ENCODE peak calls at places on chromosome 15, in six cellular contexts. One of them, this sample, is unnamed.

GRCh38 chr15:88790486-88790885 is 12.8 kb upstream of the ACAN start:
- DNase-seq in tibial nerve: no peak
- DNase-seq in body of pancreas: no peak
- DNase-seq in psoas muscle: no peak
- DNase-seq in uterus: no peak
- DNase-seq in fibroblast of mammary gland: no peak
- DNase-seq in this sample: no peak

GRCh38 chr15:40775007-40775406 is 5.2 kb downstream of the C15orf62 start:
- DNase-seq in tibial nerve: no peak
- DNase-seq in body of pancreas: no peak
- DNase-seq in psoas muscle: no peak
- DNase-seq in uterus: no peak
- DNase-seq in fibroblast of mammary gland: no peak
- DNase-seq in this sample: no peak

GRCh38 chr15:63891079-63891762 is 57.5 kb upstream of the HERC1 start:
- DNase-seq in tibial nerve: peak; percentile 71
- DNase-seq in body of pancreas: peak; percentile 85
- DNase-seq in psoas muscle: peak; percentile 79
- DNase-seq in uterus: peak; percentile 70
- DNase-seq in fibroblast of mammary gland: peak; percentile 73
- DNase-seq in this sample: peak; percentile 89

GRCh38 chr15:61653110-61653509 is 407.1 kb downstream of the VPS13C start:
- DNase-seq in tibial nerve: peak; percentile 55
- DNase-seq in body of pancreas: no peak
- DNase-seq in psoas muscle: peak; percentile 71
- DNase-seq in uterus: peak; percentile 50
- DNase-seq in fibroblast of mammary gland: peak; percentile 62
- DNase-seq in this sample: peak; percentile 79

GRCh38 chr15:29364429-29365078 is 94.9 kb upstream of the NSMCE3 start:
- DNase-seq in tibial nerve: no peak
- DNase-seq in body of pancreas: no peak
- DNase-seq in psoas muscle: no peak
- DNase-seq in uterus: no peak
- DNase-seq in fibroblast of mammary gland: peak; percentile 57
- DNase-seq in this sample: no peak

GRCh38 chr15:90790561-90790960 is 73.4 kb downstream of the BLM start:
- DNase-seq in tibial nerve: no peak
- DNase-seq in body of pancreas: no peak
- DNase-seq in psoas muscle: no peak
- DNase-seq in uterus: no peak
- DNase-seq in fibroblast of mammary gland: peak; percentile 32
- DNase-seq in this sample: no peak

GRCh38 chr15:28021281-28022039 is 77.7 kb downstream of the OCA2 start:
- DNase-seq in tibial nerve: no peak
- DNase-seq in body of pancreas: peak; percentile 88
- DNase-seq in psoas muscle: no peak
- DNase-seq in uterus: no peak
- DNase-seq in fibroblast of mammary gland: peak; percentile 11
- DNase-seq in this sample: no peak

GRCh38 chr15:99732268-99732641 is 982 bp downstream of the LYSMD4 start:
- DNase-seq in tibial nerve: no peak
- DNase-seq in body of pancreas: peak; percentile 22
- DNase-seq in psoas muscle: no peak
- DNase-seq in uterus: no peak
- DNase-seq in fibroblast of mammary gland: peak; percentile 35
- DNase-seq in this sample: no peak

GRCh38 chr15:60966746-60967145 is 262.4 kb downstream of the RORA start:
- DNase-seq in tibial nerve: no peak
- DNase-seq in body of pancreas: no peak
- DNase-seq in psoas muscle: no peak
- DNase-seq in uterus: no peak
- DNase-seq in fibroblast of mammary gland: no peak
- DNase-seq in this sample: no peak

GRCh38 chr15:68352401-68353062 is 75.0 kb downstream of the FEM1B start:
- DNase-seq in tibial nerve: peak; percentile 49
- DNase-seq in body of pancreas: no peak
- DNase-seq in psoas muscle: peak; percentile 43
- DNase-seq in uterus: peak; percentile 91
- DNase-seq in fibroblast of mammary gland: peak; percentile 97
- DNase-seq in this sample: peak; percentile 76

GRCh38 chr15:89450076-89451006 is 46.0 kb downstream of the RHCG start:
- DNase-seq in tibial nerve: no peak
- DNase-seq in body of pancreas: no peak
- DNase-seq in psoas muscle: no peak
- DNase-seq in uterus: no peak
- DNase-seq in fibroblast of mammary gland: no peak
- DNase-seq in this sample: no peak

GRCh38 chr15:64354683-64355558 is 1.1 kb downstream of the CSNK1G1 start:
- DNase-seq in tibial nerve: no peak
- DNase-seq in body of pancreas: peak; percentile 9
- DNase-seq in psoas muscle: no peak
- DNase-seq in uterus: no peak
- DNase-seq in fibroblast of mammary gland: no peak
- DNase-seq in this sample: no peak

GRCh38 chr15:74958320-74958907 is 1.8 kb upstream of the RPP25 start:
- DNase-seq in tibial nerve: peak; percentile 32
- DNase-seq in body of pancreas: peak; percentile 86
- DNase-seq in psoas muscle: peak; percentile 56
- DNase-seq in uterus: peak; percentile 24
- DNase-seq in fibroblast of mammary gland: peak; percentile 33
- DNase-seq in this sample: peak; percentile 80

GRCh38 chr15:79593119-79593869 is 161.2 kb downstream of the MINAR1 start:
- DNase-seq in tibial nerve: no peak
- DNase-seq in body of pancreas: no peak
- DNase-seq in psoas muscle: no peak
- DNase-seq in uterus: no peak
- DNase-seq in fibroblast of mammary gland: peak; percentile 24
- DNase-seq in this sample: no peak

GRCh38 chr15:100902436-100903190 is 16.5 kb upstream of the LRRK1 start:
- DNase-seq in tibial nerve: peak; percentile 68
- DNase-seq in body of pancreas: peak; percentile 96
- DNase-seq in psoas muscle: peak; percentile 80
- DNase-seq in uterus: peak; percentile 93
- DNase-seq in fibroblast of mammary gland: peak; percentile 90
- DNase-seq in this sample: peak; percentile 83

GRCh38 chr15:88302373-88302772 is 45.8 kb upstream of the NTRK3 start:
- DNase-seq in tibial nerve: no peak
- DNase-seq in body of pancreas: no peak
- DNase-seq in psoas muscle: no peak
- DNase-seq in uterus: no peak
- DNase-seq in fibroblast of mammary gland: no peak
- DNase-seq in this sample: no peak

GRCh38 chr15:57571725-57572124 is 20.0 kb upstream of the MYZAP start:
- DNase-seq in tibial nerve: no peak
- DNase-seq in body of pancreas: no peak
- DNase-seq in psoas muscle: no peak
- DNase-seq in uterus: no peak
- DNase-seq in fibroblast of mammary gland: no peak
- DNase-seq in this sample: no peak

GRCh38 chr15:57567909-57568308 is 23.8 kb upstream of the MYZAP start:
- DNase-seq in tibial nerve: no peak
- DNase-seq in body of pancreas: no peak
- DNase-seq in psoas muscle: no peak
- DNase-seq in uterus: no peak
- DNase-seq in fibroblast of mammary gland: no peak
- DNase-seq in this sample: no peak

GRCh38 chr15:57570994-57571393 is 20.7 kb upstream of the MYZAP start:
- DNase-seq in tibial nerve: no peak
- DNase-seq in body of pancreas: no peak
- DNase-seq in psoas muscle: no peak
- DNase-seq in uterus: no peak
- DNase-seq in fibroblast of mammary gland: peak; percentile 68
- DNase-seq in this sample: no peak

GRCh38 chr15:57572463-57572862 is 19.2 kb upstream of the MYZAP start:
- DNase-seq in tibial nerve: no peak
- DNase-seq in body of pancreas: no peak
- DNase-seq in psoas muscle: no peak
- DNase-seq in uterus: no peak
- DNase-seq in fibroblast of mammary gland: peak; percentile 81
- DNase-seq in this sample: no peak

GRCh38 chr15:57570340-57570739 is 21.4 kb upstream of the MYZAP start:
- DNase-seq in tibial nerve: no peak
- DNase-seq in body of pancreas: no peak
- DNase-seq in psoas muscle: no peak
- DNase-seq in uterus: no peak
- DNase-seq in fibroblast of mammary gland: no peak
- DNase-seq in this sample: no peak
- H3K4me3 ChIP-seq in tibial nerve: no peak overlapping the region
- H3K4me3 ChIP-seq in body of pancreas: no peak overlapping the region
- H3K4me3 ChIP-seq in psoas muscle: no peak overlapping the region
- H3K4me3 ChIP-seq in uterus: no peak overlapping the region
- H3K4me3 ChIP-seq in fibroblast of mammary gland: no peak overlapping the region
- H3K4me3 ChIP-seq in this sample: no peak overlapping the region

DNA sequence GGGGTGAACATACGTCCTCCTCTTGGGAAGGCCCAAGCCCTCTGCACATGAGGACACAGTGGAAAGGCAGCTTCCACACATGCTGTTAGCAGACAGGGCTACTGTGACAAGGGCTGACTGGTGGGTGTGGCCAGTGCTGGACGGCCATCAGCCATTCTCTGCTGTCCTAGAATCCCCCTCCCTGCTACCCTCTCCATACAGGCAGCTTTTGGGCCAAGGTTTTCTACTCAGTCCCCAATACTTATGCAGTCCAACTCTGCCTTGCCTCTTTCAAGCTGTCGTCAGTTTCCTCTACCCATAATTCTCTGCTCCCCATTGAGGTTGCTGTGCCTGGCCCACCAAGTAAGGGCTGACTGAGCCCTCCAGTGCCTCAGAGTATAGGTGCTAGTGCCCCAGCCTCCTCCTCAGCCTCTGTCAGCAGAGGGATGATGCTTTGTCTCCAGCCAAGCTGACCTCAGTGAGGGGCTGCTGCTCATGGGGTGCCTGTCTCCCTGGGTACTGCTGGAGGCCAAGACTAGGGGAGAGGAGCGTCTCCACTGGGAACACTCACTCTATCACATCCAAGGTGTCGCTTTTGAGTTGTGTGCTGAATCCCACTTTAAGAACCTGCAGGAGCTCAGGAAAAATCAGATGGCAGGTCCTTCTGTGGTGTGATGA is 2.8 kb downstream of the LOXL1 start:
- DNase-seq in tibial nerve: no peak
- DNase-seq in body of pancreas: no peak
- DNase-seq in psoas muscle: no peak
- DNase-seq in uterus: no peak
- DNase-seq in fibroblast of mammary gland: peak; percentile 43
- DNase-seq in this sample: no peak
- H3K4me3 ChIP-seq in tibial nerve: no peak overlapping the region
- H3K4me3 ChIP-seq in body of pancreas: no peak overlapping the region
- H3K4me3 ChIP-seq in psoas muscle: no peak overlapping the region
- H3K4me3 ChIP-seq in uterus: no peak overlapping the region
- H3K4me3 ChIP-seq in fibroblast of mammary gland: peak overlapping the region; percentile 81
- H3K4me3 ChIP-seq in this sample: peak overlapping the region; percentile 59

GRCh38 chr15:73683624-73684536 is at the start of gene CD276:
- DNase-seq in tibial nerve: peak; percentile 61
- DNase-seq in body of pancreas: peak; percentile 89
- DNase-seq in psoas muscle: peak; percentile 86
- DNase-seq in uterus: peak; percentile 68
- DNase-seq in fibroblast of mammary gland: peak; percentile 72
- DNase-seq in this sample: peak; percentile 77

GRCh38 chr15:73681856-73682596 is 2.2 kb upstream of the CD276 start:
- DNase-seq in tibial nerve: no peak
- DNase-seq in body of pancreas: no peak
- DNase-seq in psoas muscle: no peak
- DNase-seq in uterus: no peak
- DNase-seq in fibroblast of mammary gland: peak; percentile 42
- DNase-seq in this sample: no peak

GRCh38 chr15:73682597-73683090 is 1.5 kb upstream of the CD276 start:
- DNase-seq in tibial nerve: no peak
- DNase-seq in body of pancreas: no peak
- DNase-seq in psoas muscle: no peak
- DNase-seq in uterus: no peak
- DNase-seq in fibroblast of mammary gland: no peak
- DNase-seq in this sample: no peak

GRCh38 chr15:73681073-73681472 is 3.1 kb upstream of the CD276 start:
- DNase-seq in tibial nerve: no peak
- DNase-seq in body of pancreas: no peak
- DNase-seq in psoas muscle: no peak
- DNase-seq in uterus: no peak
- DNase-seq in fibroblast of mammary gland: no peak
- DNase-seq in this sample: no peak

DNA sequence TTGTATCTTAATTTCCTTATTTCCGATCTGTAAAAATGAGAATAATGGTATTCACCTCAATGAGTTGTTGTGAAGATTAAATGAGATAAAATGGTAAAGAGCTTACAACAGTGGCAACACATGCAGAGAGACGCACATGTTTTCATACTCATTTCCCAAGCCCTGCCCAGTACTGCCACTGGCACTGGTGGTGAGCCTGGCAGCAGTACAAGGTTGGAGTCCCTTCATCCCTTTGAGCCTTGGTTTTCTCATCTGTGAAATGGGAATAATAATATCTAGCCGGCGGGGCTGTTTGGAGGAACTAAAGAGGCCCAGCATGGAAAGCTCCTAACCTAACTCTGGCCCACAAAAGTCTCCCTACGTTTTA is 943 bp upstream of the CD276 start:
- DNase-seq in tibial nerve: no peak
- DNase-seq in body of pancreas: no peak
- DNase-seq in psoas muscle: no peak
- DNase-seq in uterus: no peak
- DNase-seq in fibroblast of mammary gland: no peak
- DNase-seq in this sample: peak; percentile 51
- H3K4me3 ChIP-seq in tibial nerve: no peak overlapping the region
- H3K4me3 ChIP-seq in body of pancreas: no peak overlapping the region
- H3K4me3 ChIP-seq in psoas muscle: peak overlapping the region; percentile 90
- H3K4me3 ChIP-seq in uterus: no peak overlapping the region
- H3K4me3 ChIP-seq in fibroblast of mammary gland: no peak overlapping the region
- H3K4me3 ChIP-seq in this sample: no peak overlapping the region

DNA sequence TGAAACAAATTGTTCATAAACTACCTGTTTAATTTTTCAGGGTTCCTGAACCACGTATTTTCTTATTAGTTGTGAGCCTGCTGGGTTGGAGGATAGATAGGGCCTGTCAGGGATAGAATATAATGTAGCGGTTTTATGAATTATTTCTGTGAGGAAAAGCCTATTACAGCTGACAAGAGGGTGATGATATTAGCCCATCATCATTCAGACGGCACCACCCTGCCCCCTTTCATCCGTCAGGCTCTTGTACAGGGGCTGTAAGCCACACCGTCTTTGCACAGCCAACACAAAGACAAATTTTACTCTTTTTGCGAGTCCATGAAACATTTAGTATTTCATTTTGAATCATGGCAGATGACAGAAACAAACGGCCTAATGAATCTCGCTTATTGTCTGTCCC is 335.3 kb upstream of the TMCO5A start:
- DNase-seq in tibial nerve: no peak
- DNase-seq in body of pancreas: no peak
- DNase-seq in psoas muscle: no peak
- DNase-seq in uterus: no peak
- DNase-seq in fibroblast of mammary gland: no peak
- DNase-seq in this sample: no peak
- H3K4me3 ChIP-seq in tibial nerve: no peak overlapping the region
- H3K4me3 ChIP-seq in body of pancreas: no peak overlapping the region
- H3K4me3 ChIP-seq in psoas muscle: no peak overlapping the region
- H3K4me3 ChIP-seq in uterus: no peak overlapping the region
- H3K4me3 ChIP-seq in fibroblast of mammary gland: no peak overlapping the region
- H3K4me3 ChIP-seq in this sample: no peak overlapping the region

GRCh38 chr15:84714372-84714771 is 1.6 kb downstream of the SEC11A start:
- DNase-seq in tibial nerve: no peak
- DNase-seq in body of pancreas: no peak
- DNase-seq in psoas muscle: no peak
- DNase-seq in uterus: no peak
- DNase-seq in fibroblast of mammary gland: no peak
- DNase-seq in this sample: no peak
- H3K4me3 ChIP-seq in tibial nerve: no peak overlapping the region
- H3K4me3 ChIP-seq in body of pancreas: no peak overlapping the region
- H3K4me3 ChIP-seq in psoas muscle: peak overlapping the region; percentile 90
- H3K4me3 ChIP-seq in uterus: peak overlapping the region; percentile 79
- H3K4me3 ChIP-seq in fibroblast of mammary gland: peak overlapping the region; percentile 94
- H3K4me3 ChIP-seq in this sample: peak overlapping the region; percentile 3

This sample was measured in right atrium auricular region.